ENCODE peak calls at places on chromosomes 3 and 15, in seven cellular contexts. One of them, this sample, is unnamed.

GRCh38 chr3:113277414-113277813 is 66.1 kb downstream of the BOC start:
- DNase-seq in colonic mucosa: no peak
- DNase-seq in neural progenitor cell: no peak
- DNase-seq in pancreas: no peak
- DNase-seq in coronary artery: no peak
- DNase-seq in breast epithelium: no peak
- DNase-seq in AG10803: no peak
- DNase-seq in this sample: no peak

GRCh38 chr3:52021869-52022268 is 26.2 kb upstream of the RPL29 start:
- DNase-seq in colonic mucosa: no peak
- DNase-seq in neural progenitor cell: no peak
- DNase-seq in pancreas: no peak
- DNase-seq in coronary artery: no peak
- DNase-seq in breast epithelium: no peak
- DNase-seq in AG10803: no peak
- DNase-seq in this sample: no peak

GRCh38 chr3:40524222-40524570 is 564 bp upstream of the ZNF621 start:
- DNase-seq in colonic mucosa: no peak
- DNase-seq in neural progenitor cell: no peak
- DNase-seq in pancreas: no peak
- DNase-seq in coronary artery: no peak
- DNase-seq in breast epithelium: no peak
- DNase-seq in AG10803: no peak
- DNase-seq in this sample: no peak

GRCh38 chr15:40932146-40932545 is 3.0 kb downstream of the DLL4 start:
- DNase-seq in colonic mucosa: peak
- DNase-seq in neural progenitor cell: no peak
- DNase-seq in pancreas: no peak
- DNase-seq in coronary artery: no peak
- DNase-seq in breast epithelium: no peak
- DNase-seq in AG10803: no peak
- DNase-seq in this sample: no peak

GRCh38 chr15:57684491-57685184 is 21.9 kb upstream of the POLR2M start:
- DNase-seq in colonic mucosa: no peak
- DNase-seq in neural progenitor cell: no peak
- DNase-seq in pancreas: peak
- DNase-seq in coronary artery: no peak
- DNase-seq in breast epithelium: no peak
- DNase-seq in AG10803: no peak
- DNase-seq in this sample: no peak

GRCh38 chr3:8760091-8760490 is 9.3 kb downstream of the OXTR start:
- DNase-seq in colonic mucosa: no peak
- DNase-seq in neural progenitor cell: no peak
- DNase-seq in pancreas: no peak
- DNase-seq in coronary artery: no peak
- DNase-seq in breast epithelium: no peak
- DNase-seq in AG10803: no peak
- DNase-seq in this sample: no peak

GRCh38 chr3:69092030-69092513 is 7.3 kb downstream of the ARL6IP5 start:
- DNase-seq in colonic mucosa: no peak
- DNase-seq in neural progenitor cell: peak
- DNase-seq in pancreas: no peak
- DNase-seq in coronary artery: no peak
- DNase-seq in breast epithelium: no peak
- DNase-seq in AG10803: no peak
- DNase-seq in this sample: no peak

GRCh38 chr15:96515391-96515790 is 184.9 kb downstream of the NR2F2 start:
- DNase-seq in colonic mucosa: no peak
- DNase-seq in neural progenitor cell: no peak
- DNase-seq in pancreas: no peak
- DNase-seq in coronary artery: no peak
- DNase-seq in breast epithelium: no peak
- DNase-seq in AG10803: no peak
- DNase-seq in this sample: no peak

GRCh38 chr15:76432604-76433003 is 96.0 kb downstream of the ISL2 start:
- DNase-seq in colonic mucosa: no peak
- DNase-seq in neural progenitor cell: no peak
- DNase-seq in pancreas: no peak
- DNase-seq in coronary artery: no peak
- DNase-seq in breast epithelium: no peak
- DNase-seq in AG10803: no peak
- DNase-seq in this sample: no peak

GRCh38 chr15:59154268-59154667 is 49.3 kb downstream of the CCNB2 start:
- DNase-seq in colonic mucosa: no peak
- DNase-seq in neural progenitor cell: no peak
- DNase-seq in pancreas: no peak
- DNase-seq in coronary artery: no peak
- DNase-seq in breast epithelium: no peak
- DNase-seq in AG10803: peak
- DNase-seq in this sample: no peak

GRCh38 chr15:57559875-57560274 is 31.8 kb upstream of the MYZAP start:
- DNase-seq in colonic mucosa: peak
- DNase-seq in neural progenitor cell: peak
- DNase-seq in pancreas: peak
- DNase-seq in coronary artery: peak
- DNase-seq in breast epithelium: peak
- DNase-seq in AG10803: peak
- DNase-seq in this sample: peak

GRCh38 chr3:56342475-56342874 is 125.8 kb downstream of the ERC2 start:
- DNase-seq in colonic mucosa: no peak
- DNase-seq in neural progenitor cell: no peak
- DNase-seq in pancreas: no peak
- DNase-seq in coronary artery: no peak
- DNase-seq in breast epithelium: no peak
- DNase-seq in AG10803: no peak
- DNase-seq in this sample: no peak

GRCh38 chr3:124582621-124583437 is 147.4 kb upstream of the UMPS start:
- DNase-seq in colonic mucosa: no peak
- DNase-seq in neural progenitor cell: no peak
- DNase-seq in pancreas: no peak
- DNase-seq in coronary artery: no peak
- DNase-seq in breast epithelium: no peak
- DNase-seq in AG10803: no peak
- DNase-seq in this sample: no peak

GRCh38 chr3:136698361-136698760 is 53.8 kb downstream of the STAG1 start:
- DNase-seq in colonic mucosa: no peak
- DNase-seq in neural progenitor cell: no peak
- DNase-seq in pancreas: no peak
- DNase-seq in coronary artery: no peak
- DNase-seq in breast epithelium: no peak
- DNase-seq in AG10803: no peak
- DNase-seq in this sample: no peak

GRCh38 chr3:52345521-52346110 is 29.5 kb downstream of the DNAH1 start:
- DNase-seq in colonic mucosa: no peak
- DNase-seq in neural progenitor cell: no peak
- DNase-seq in pancreas: no peak
- DNase-seq in coronary artery: no peak
- DNase-seq in breast epithelium: no peak
- DNase-seq in AG10803: peak
- DNase-seq in this sample: no peak

GRCh38 chr15:83112233-83112958 is 5.0 kb downstream of the TM6SF1 start:
- DNase-seq in colonic mucosa: no peak
- DNase-seq in neural progenitor cell: no peak
- DNase-seq in pancreas: no peak
- DNase-seq in coronary artery: no peak
- DNase-seq in breast epithelium: no peak
- DNase-seq in AG10803: peak
- DNase-seq in this sample: no peak

GRCh38 chr3:114714237-114714636 is 420.4 kb downstream of the TIGIT start:
- DNase-seq in colonic mucosa: no peak
- DNase-seq in neural progenitor cell: peak
- DNase-seq in pancreas: no peak
- DNase-seq in coronary artery: no peak
- DNase-seq in breast epithelium: no peak
- DNase-seq in AG10803: no peak
- DNase-seq in this sample: no peak

GRCh38 chr3:191051037-191051436 is 148.0 kb upstream of the OSTN start:
- DNase-seq in colonic mucosa: no peak
- DNase-seq in neural progenitor cell: peak
- DNase-seq in pancreas: no peak
- DNase-seq in coronary artery: no peak
- DNase-seq in breast epithelium: no peak
- DNase-seq in AG10803: peak
- DNase-seq in this sample: no peak

GRCh38 chr3:122493296-122493695 is 21.4 kb downstream of the KPNA1 start:
- DNase-seq in colonic mucosa: no peak
- DNase-seq in neural progenitor cell: no peak
- DNase-seq in pancreas: no peak
- DNase-seq in coronary artery: no peak
- DNase-seq in breast epithelium: no peak
- DNase-seq in AG10803: peak
- DNase-seq in this sample: no peak

GRCh38 chr15:87348746-87349145 is 907.8 kb downstream of the NTRK3 start:
- DNase-seq in colonic mucosa: no peak
- DNase-seq in neural progenitor cell: no peak
- DNase-seq in pancreas: no peak
- DNase-seq in coronary artery: no peak
- DNase-seq in breast epithelium: no peak
- DNase-seq in AG10803: no peak
- DNase-seq in this sample: no peak

GRCh38 chr15:35567392-35567791 is 21.4 kb upstream of the DPH6 start:
- DNase-seq in colonic mucosa: no peak
- DNase-seq in neural progenitor cell: no peak
- DNase-seq in pancreas: no peak
- DNase-seq in coronary artery: no peak
- DNase-seq in breast epithelium: no peak
- DNase-seq in AG10803: no peak
- DNase-seq in this sample: no peak

GRCh38 chr3:172040976-172041963 is 1.9 kb downstream of the FNDC3B start:
- DNase-seq in colonic mucosa: peak
- DNase-seq in neural progenitor cell: peak
- DNase-seq in pancreas: no peak
- DNase-seq in coronary artery: no peak
- DNase-seq in breast epithelium: peak
- DNase-seq in AG10803: peak
- DNase-seq in this sample: peak

GRCh38 chr3:171407746-171408145 is 52.5 kb downstream of the TNIK start:
- DNase-seq in colonic mucosa: no peak
- DNase-seq in neural progenitor cell: no peak
- DNase-seq in pancreas: no peak
- DNase-seq in coronary artery: no peak
- DNase-seq in breast epithelium: no peak
- DNase-seq in AG10803: peak
- DNase-seq in this sample: no peak

GRCh38 chr3:71067977-71068376 is 515.6 kb downstream of the FOXP1 start:
- DNase-seq in colonic mucosa: no peak
- DNase-seq in neural progenitor cell: no peak
- DNase-seq in pancreas: no peak
- DNase-seq in coronary artery: no peak
- DNase-seq in breast epithelium: no peak
- DNase-seq in AG10803: no peak
- DNase-seq in this sample: no peak

GRCh38 chr3:9201278-9201677 is 48.2 kb downstream of the SRGAP3 start:
- DNase-seq in colonic mucosa: no peak
- DNase-seq in neural progenitor cell: no peak
- DNase-seq in pancreas: no peak
- DNase-seq in coronary artery: no peak
- DNase-seq in breast epithelium: no peak
- DNase-seq in AG10803: peak
- DNase-seq in this sample: no peak

GRCh38 chr15:78810377-78811123 is 714 bp downstream of the ADAMTS7 start:
- DNase-seq in colonic mucosa: peak
- DNase-seq in neural progenitor cell: peak
- DNase-seq in pancreas: no peak
- DNase-seq in coronary artery: no peak
- DNase-seq in breast epithelium: no peak
- DNase-seq in AG10803: peak
- DNase-seq in this sample: peak

GRCh38 chr3:59064276-59064675 is 14.5 kb upstream of the CFAP20DC start:
- DNase-seq in colonic mucosa: peak
- DNase-seq in neural progenitor cell: no peak
- DNase-seq in pancreas: no peak
- DNase-seq in coronary artery: no peak
- DNase-seq in breast epithelium: no peak
- DNase-seq in AG10803: no peak
- DNase-seq in this sample: no peak
- TF ChIP-seq CTCF in colonic mucosa: no peak
- TF ChIP-seq CTCF in neural progenitor cell: peak
- TF ChIP-seq CTCF in pancreas: no peak
- TF ChIP-seq CTCF in coronary artery: no peak
- TF ChIP-seq CTCF in breast epithelium: no peak
- TF ChIP-seq CTCF in AG10803: no peak
- TF ChIP-seq CTCF in this sample: no peak

GRCh38 chr15:77549552-77550274 is 83.0 kb downstream of the LINGO1 start:
- DNase-seq in colonic mucosa: no peak
- DNase-seq in neural progenitor cell: no peak
- DNase-seq in pancreas: no peak
- DNase-seq in coronary artery: no peak
- DNase-seq in breast epithelium: no peak
- DNase-seq in AG10803: no peak
- DNase-seq in this sample: no peak
- TF ChIP-seq CTCF in colonic mucosa: no peak
- TF ChIP-seq CTCF in neural progenitor cell: no peak
- TF ChIP-seq CTCF in pancreas: no peak
- TF ChIP-seq CTCF in coronary artery: no peak
- TF ChIP-seq CTCF in breast epithelium: no peak
- TF ChIP-seq CTCF in AG10803: no peak
- TF ChIP-seq CTCF in this sample: no peak

DNA sequence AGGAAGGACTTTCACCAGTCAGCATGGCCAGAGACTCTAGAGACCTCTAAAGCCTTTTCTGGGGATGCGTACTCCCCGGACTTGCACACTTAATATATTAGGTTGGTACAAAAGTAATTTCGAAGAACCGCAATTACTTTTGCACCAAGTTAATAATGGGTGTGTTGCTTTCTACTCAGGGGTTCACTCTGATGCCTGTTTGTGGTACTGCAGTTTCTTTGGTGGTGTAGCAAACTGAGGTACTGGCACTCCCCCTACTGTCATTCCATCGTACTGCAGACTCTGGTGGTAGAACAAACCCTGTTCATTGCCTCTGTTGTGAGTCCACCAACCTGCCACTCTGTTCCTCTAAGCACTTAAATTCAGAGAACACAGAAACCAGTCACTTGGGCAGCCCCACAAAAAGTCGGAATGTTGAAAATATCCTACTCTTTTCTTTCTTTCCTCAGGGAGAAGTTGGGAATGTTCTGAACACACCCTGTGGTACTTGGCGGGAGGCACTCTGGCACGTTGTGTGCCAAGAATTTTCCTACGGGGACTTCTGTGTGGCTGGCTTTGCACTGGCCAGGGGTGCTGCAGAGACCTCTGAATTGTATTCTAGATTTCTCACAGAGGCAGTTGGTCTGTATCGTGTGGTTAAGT is 46.3 kb downstream of the GABRG3 start:
- DNase-seq in colonic mucosa: no peak
- DNase-seq in neural progenitor cell: peak
- DNase-seq in pancreas: peak
- DNase-seq in coronary artery: no peak
- DNase-seq in breast epithelium: no peak
- DNase-seq in AG10803: peak
- DNase-seq in this sample: peak
- TF ChIP-seq CTCF in colonic mucosa: no peak
- TF ChIP-seq CTCF in neural progenitor cell: peak
- TF ChIP-seq CTCF in pancreas: peak
- TF ChIP-seq CTCF in coronary artery: no peak
- TF ChIP-seq CTCF in breast epithelium: peak
- TF ChIP-seq CTCF in AG10803: peak
- TF ChIP-seq CTCF in this sample: no peak

DNA sequence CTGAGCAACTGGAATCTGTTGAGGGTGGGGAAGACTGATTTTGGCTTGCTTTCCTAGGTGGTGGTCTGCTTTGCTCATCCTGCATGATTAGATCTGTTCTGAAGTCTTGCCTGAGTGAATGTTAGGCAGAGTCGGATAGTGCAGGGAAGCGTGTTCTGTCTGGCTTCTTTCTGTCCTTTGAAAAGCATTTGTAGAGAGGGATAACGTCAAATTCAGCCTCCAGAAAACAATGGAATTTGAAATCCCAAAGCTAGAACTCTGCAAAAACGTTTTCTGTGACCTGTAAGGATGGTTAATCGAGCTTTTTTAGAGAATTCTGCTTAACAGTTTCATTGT is 1.4 kb downstream of the GLCE start:
- DNase-seq in colonic mucosa: no peak
- DNase-seq in neural progenitor cell: no peak
- DNase-seq in pancreas: no peak
- DNase-seq in coronary artery: no peak
- DNase-seq in breast epithelium: no peak
- DNase-seq in AG10803: no peak
- DNase-seq in this sample: no peak
- TF ChIP-seq CTCF in colonic mucosa: no peak
- TF ChIP-seq CTCF in neural progenitor cell: no peak
- TF ChIP-seq CTCF in pancreas: no peak
- TF ChIP-seq CTCF in coronary artery: no peak
- TF ChIP-seq CTCF in breast epithelium: no peak
- TF ChIP-seq CTCF in AG10803: no peak
- TF ChIP-seq CTCF in this sample: no peak